ENCODE peak calls at places on chromosomes 12 and 14, in four cellular contexts. One of them, this sample, is unnamed.

GRCh38 chr14:55073856-55074255 is 22.4 kb downstream of the MAPK1IP1L start:
- DNase-seq in germinal center: no peak
- DNase-seq in HFFc6: peak; percentile 81
- DNase-seq in MCF 10A: peak; percentile 34
- DNase-seq in this sample: no peak

GRCh38 chr14:99757331-99758070 is 35.7 kb upstream of the EML1 start:
- DNase-seq in germinal center: no peak
- DNase-seq in MCF 10A: peak; percentile 91
- DNase-seq in HFFc6: peak; percentile 99
- DNase-seq in this sample: no peak

GRCh38 chr12:123119808-123120207 is 31.1 kb downstream of the PITPNM2 start:
- DNase-seq in germinal center: peak; percentile 69
- DNase-seq in MCF 10A: no peak
- DNase-seq in HFFc6: no peak
- DNase-seq in this sample: peak; percentile 82

GRCh38 chr12:182381-182883 is 31.5 kb downstream of the SLC6A12 start:
- DNase-seq in germinal center: no peak
- DNase-seq in MCF 10A: peak; percentile 60
- DNase-seq in HFFc6: peak; percentile 79
- DNase-seq in this sample: no peak

GRCh38 chr12:96020314-96021003 is 14.9 kb downstream of the LTA4H start:
- DNase-seq in HFFc6: no peak
- DNase-seq in MCF 10A: no peak
- DNase-seq in germinal center: peak; percentile 28
- DNase-seq in this sample: no peak

GRCh38 chr14:62667515-62667914 is 377.7 kb downstream of the KCNH5 start:
- DNase-seq in germinal center: no peak
- DNase-seq in MCF 10A: no peak
- DNase-seq in HFFc6: no peak
- DNase-seq in this sample: no peak

GRCh38 chr12:116687888-116688287 is 50.0 kb downstream of the SPRING1 start:
- DNase-seq in germinal center: peak; percentile 61
- DNase-seq in MCF 10A: peak; percentile 14
- DNase-seq in HFFc6: no peak
- DNase-seq in this sample: no peak

GRCh38 chr12:120978296-120979219 is at the start of gene HNF1A:
- DNase-seq in HFFc6: no peak
- DNase-seq in MCF 10A: no peak
- DNase-seq in germinal center: no peak
- DNase-seq in this sample: no peak

GRCh38 chr12:40141996-40142395 is 36.1 kb upstream of the SLC2A13 start:
- DNase-seq in HFFc6: no peak
- DNase-seq in MCF 10A: peak; percentile 40
- DNase-seq in germinal center: no peak
- DNase-seq in this sample: no peak

GRCh38 chr14:102362084-102362483 is 606 bp downstream of the CINP start:
- DNase-seq in HFFc6: peak; percentile 52
- DNase-seq in germinal center: peak; percentile 31
- DNase-seq in MCF 10A: peak; percentile 30
- DNase-seq in this sample: peak; percentile 63

GRCh38 chr12:52413202-52413601 is 7.1 kb upstream of the KRT82 start:
- DNase-seq in MCF 10A: no peak
- DNase-seq in HFFc6: no peak
- DNase-seq in germinal center: no peak
- DNase-seq in this sample: no peak

GRCh38 chr14:68000516-68000915 is 180.9 kb downstream of the RAD51B start:
- DNase-seq in germinal center: no peak
- DNase-seq in MCF 10A: no peak
- DNase-seq in HFFc6: no peak
- DNase-seq in this sample: no peak

GRCh38 chr14:100622708-100623485 is 35.7 kb upstream of the BEGAIN start:
- DNase-seq in germinal center: no peak
- DNase-seq in MCF 10A: no peak
- DNase-seq in HFFc6: no peak
- DNase-seq in this sample: no peak

GRCh38 chr12:64696065-64696741 is 63.0 kb downstream of the GNS start:
- DNase-seq in HFFc6: peak; percentile 25
- DNase-seq in MCF 10A: peak; percentile 39
- DNase-seq in germinal center: no peak
- DNase-seq in this sample: no peak

GRCh38 chr14:54597795-54598443 is 31.0 kb downstream of the SAMD4A start:
- DNase-seq in germinal center: no peak
- DNase-seq in MCF 10A: peak; percentile 49
- DNase-seq in HFFc6: peak; percentile 61
- DNase-seq in this sample: no peak